ENCODE peak calls at places on chromosomes 12 and 14, in ten cellular contexts. U is H4; Z is astrocyte of the spinal cord; D is iPS DF 19.7; S is stimulated activated CD8-positive, alpha-beta memory T cell treated with anti-CD3 and anti-CD28 coated beads, Interleukin-7, amount 100 ng/mL, for 1 hour; B is stimulated activated CD4-positive, alpha-beta T cell treated with anti-CD3 and anti-CD28 coated beads, Interleukin-1b, Interleukin-23, amount 100 ng/mL, for 48 hours; H is activated T-helper 1 cell treated with anti-CD3 and anti-CD28 coated beads, Interleukin-2, amount 50 U/mL, for 16 hours; W is HEK293T; G is Panc1; I is stomach. O is an unnamed sample.
A peak's percentile ranks its signal among the peaks of the same experiment; 100 is the strongest.

GRCh38 chr12:95126076-95126475 is 52.7 kb upstream of the NR2C1 start:
- DNase-seq in I (no peak), H (no peak), U (no peak), Z (no peak), D (no peak), G (no peak), S (no peak), B (no peak), W (no peak), O (no peak)

GRCh38 chr14:72740504-72740961 is 153.4 kb downstream of the DPF3 start:
- DNase-seq in W (no peak), G (no peak), B (no peak), U (no peak), Z (no peak), H (no peak), I (peak; percentile 17), D (no peak), S (no peak), O (no peak)

GRCh38 chr14:90087433-90087832 is 25.6 kb downstream of the KCNK13 start:
- DNase-seq in S (no peak), W (no peak), D (no peak), H (no peak), B (no peak), I (no peak), G (no peak), U (peak; percentile 63), Z (peak; percentile 53), O (no peak)

GRCh38 chr12:43805149-43805856 is 814 bp downstream of the TWF1 start:
- DNase-seq in H (no peak), I (no peak), B (no peak), Z (peak; percentile 22), S (no peak), W (no peak), G (no peak), D (no peak), U (no peak), O (peak; percentile 68)

GRCh38 chr14:58501214-58501816 is 73.8 kb downstream of the KIAA0586 start:
- DNase-seq in B (peak; percentile 12), S (no peak), D (peak; percentile 40), H (no peak), G (peak; percentile 45), U (peak; percentile 62), W (peak; percentile 43), I (no peak), Z (peak; percentile 84), O (peak; percentile 72)

GRCh38 chr12:121740847-121741246 is 28.3 kb downstream of the TMEM120B start:
- DNase-seq in D (no peak), I (no peak), W (no peak), G (no peak), U (no peak), S (no peak), B (no peak), Z (no peak), H (no peak), O (no peak)

GRCh38 chr14:60161176-60162107 is 3.8 kb downstream of the DHRS7 start:
- DNase-seq in G (no peak), Z (no peak), S (no peak), W (no peak), B (no peak), D (no peak), U (no peak), I (no peak), H (no peak), O (no peak)

GRCh38 chr12:4152145-4152795 is 121.3 kb upstream of the CCND2 start:
- DNase-seq in S (no peak), Z (no peak), G (no peak), H (no peak), W (no peak), I (no peak), D (no peak), B (no peak), U (no peak), O (no peak)

GRCh38 chr12:44159870-44160269 is 324.0 kb downstream of the TMEM117 start:
- DNase-seq in W (no peak), D (no peak), G (no peak), S (no peak), B (no peak), U (no peak), Z (no peak), I (no peak), H (no peak), O (no peak)

GRCh38 chr12:22530-23201 is 43.9 kb upstream of the IQSEC3 start:
- DNase-seq in Z (no peak), U (no peak), B (no peak), D (no peak), H (no peak), I (no peak), S (no peak), G (no peak), W (no peak), O (no peak)

GRCh38 chr12:56081393-56082347 is 1.7 kb downstream of the ERBB3 start:
- DNase-seq in Z (no peak), D (no peak), I (peak; percentile 82), B (no peak), W (no peak), G (no peak), U (no peak), H (no peak), S (no peak), O (no peak)

GRCh38 chr14:63276492-63277342 is 42.0 kb downstream of the GPHB5 start:
- DNase-seq in Z (peak; percentile 59), W (peak; percentile 60), B (no peak), I (no peak), D (no peak), G (peak; percentile 25), U (peak; percentile 50), H (no peak), S (no peak), O (peak; percentile 44)

GRCh38 chr12:51540996-51541395 is 50.0 kb upstream of the SCN8A start:
- DNase-seq in U (no peak), S (no peak), G (no peak), B (no peak), Z (no peak), H (no peak), I (no peak), D (no peak), W (no peak), O (no peak)

GRCh38 chr12:129662184-129662583 is 241.6 kb downstream of the TMEM132D start:
- DNase-seq in W (no peak), D (no peak), U (no peak), Z (no peak), B (no peak), S (no peak), H (no peak), I (no peak), G (no peak), O (no peak)

GRCh38 chr12:68345763-68346162 is 13.6 kb upstream of the MDM1 start:
- DNase-seq in U (no peak), H (no peak), I (no peak), B (no peak), W (no peak), G (no peak), Z (no peak), S (no peak), D (no peak), O (no peak)

GRCh38 chr14:50363734-50364113 is 33.0 kb downstream of the CDKL1 start:
- DNase-seq in Z (no peak), G (no peak), I (no peak), S (no peak), B (peak; percentile 35), U (peak; percentile 34), H (no peak), W (no peak), D (no peak), O (peak; percentile 39)

GRCh38 chr14:59997496-59997895 is 77.6 kb downstream of the LRRC9 start:
- DNase-seq in G (no peak), U (peak; percentile 31), Z (no peak), W (no peak), D (no peak), S (no peak), B (no peak), I (no peak), H (no peak), O (no peak)

GRCh38 chr12:111322336-111323250 is 46.3 kb downstream of the PHETA1 start:
- DNase-seq in D (no peak), B (no peak), U (peak; percentile 63), H (no peak), Z (peak; percentile 53), W (no peak), I (no peak), S (no peak), G (no peak), O (no peak)